ENCODE peak calls at places on chromosomes 2 and 18, in five cellular contexts. J is IMR-90, O is neuronal stem cell, E is mesenchymal stem cell, A is H1. Q is an unnamed sample.

GRCh38 chr2:176507736-176508135 is 238.5 kb downstream of the MTX2 start:
- DNase-seq in O (no peak), A (no peak), J (no peak), E (no peak), Q (no peak)

GRCh38 chr18:7090771-7091170 is 26.8 kb downstream of the LAMA1 start:
- DNase-seq in A (no peak), J (peak; percentile 26), O (no peak), E (no peak), Q (no peak)

GRCh38 chr2:17195016-17195415 is 323.2 kb downstream of the RAD51AP2 start:
- DNase-seq in J (no peak), O (no peak), A (no peak), E (peak; percentile 2), Q (no peak)

GRCh38 chr18:48385595-48385994 is 23.6 kb downstream of the ZBTB7C start:
- DNase-seq in A (no peak), J (no peak), E (no peak), O (no peak), Q (peak; percentile 20)

GRCh38 chr2:151306621-151307020 is 17.2 kb upstream of the NMI start:
- DNase-seq in O (no peak), A (no peak), J (peak; percentile 86), E (peak; percentile 54), Q (no peak)

GRCh38 chr18:26574958-26575864 is 26.9 kb upstream of the KCTD1 start:
- DNase-seq in O (peak; percentile 37), A (peak; percentile 62), J (peak; percentile 46), E (peak; percentile 60), Q (peak; percentile 70)

GRCh38 chr2:184793196-184793595 is 194.9 kb downstream of the ZNF804A start:
- DNase-seq in J (peak; percentile 11), O (no peak), E (peak; percentile 4), A (no peak), Q (no peak)

GRCh38 chr18:27839141-27839540 is 337.8 kb downstream of the CDH2 start:
- DNase-seq in O (no peak), E (peak; percentile 35), A (no peak), J (peak; percentile 66), Q (no peak)

GRCh38 chr2:33616873-33617272 is 17.8 kb upstream of the FAM98A start:
- DNase-seq in A (no peak), O (no peak), E (peak; percentile 6), J (peak; percentile 3), Q (no peak)

GRCh38 chr2:97697252-97698235 is 15.8 kb upstream of the ZAP70 start:
- DNase-seq in O (peak; percentile 81), A (peak; percentile 67), E (peak; percentile 78), J (peak; percentile 69), Q (peak; percentile 82)

GRCh38 chr2:27489118-27489497 is 435 bp downstream of the IFT172 start:
- DNase-seq in A (no peak), O (no peak), J (peak; percentile 21), E (peak; percentile 51), Q (no peak)

GRCh38 chr2:197097578-197098366 is 171.3 kb upstream of the PGAP1 start:
- DNase-seq in J (peak; percentile 95), A (no peak), O (no peak), E (peak; percentile 85), Q (no peak)

GRCh38 chr2:8662239-8662879 is 19.5 kb upstream of the ID2 start:
- DNase-seq in J (peak; percentile 90), O (no peak), A (no peak), E (peak; percentile 89), Q (no peak)

GRCh38 chr2:121530210-121530562 is 494 bp upstream of the RNU4ATAC start:
- DNase-seq in E (peak; percentile 85), O (peak; percentile 82), A (peak; percentile 47), J (peak; percentile 70), Q (peak; percentile 89)

GRCh38 chr2:120342451-120342850 is 3.5 kb upstream of the INHBB start:
- DNase-seq in A (no peak), O (no peak), J (no peak), E (no peak), Q (no peak)

GRCh38 chr2:35081001-35081628 is 1274.5 kb upstream of the CRIM1 start:
- DNase-seq in J (no peak), O (no peak), E (no peak), A (no peak), Q (no peak)

GRCh38 chr2:101113441-101114267 is 37.5 kb downstream of the TBC1D8 start:
- DNase-seq in O (no peak), E (peak; percentile 93), J (peak; percentile 24), A (peak; percentile 33), Q (peak; percentile 51)

GRCh38 chr2:152924722-152925121 is 206.3 kb downstream of the ARL6IP6 start:
- DNase-seq in A (no peak), J (no peak), E (no peak), O (no peak), Q (no peak)

GRCh38 chr2:70999362-70999761 is 4.7 kb upstream of the TEX261 start:
- DNase-seq in E (no peak), J (no peak), A (no peak), O (no peak), Q (no peak)

GRCh38 chr2:16325613-16326510 is 339.8 kb downstream of the CYRIA start:
- DNase-seq in E (no peak), J (no peak), A (no peak), O (no peak), Q (no peak)

GRCh38 chr18:21851327-21851961 is 110.9 kb downstream of the MIB1 start:
- DNase-seq in E (peak; percentile 24), O (no peak), A (no peak), J (peak; percentile 11), Q (no peak)

GRCh38 chr2:172242968-172243367 is 140.3 kb upstream of the DLX2 start:
- DNase-seq in J (no peak), A (no peak), E (no peak), O (no peak), Q (no peak)

GRCh38 chr2:82278409-82278808 is 1973.9 kb upstream of the LRRTM1 start:
- DNase-seq in O (no peak), E (no peak), A (no peak), J (no peak), Q (no peak)

GRCh38 chr18:32677578-32677977 is 95.2 kb downstream of the KLHL14 start:
- DNase-seq in O (no peak), J (no peak), A (no peak), E (no peak), Q (no peak)

GRCh38 chr2:100291152-100291970 is 30.9 kb downstream of the LONRF2 start:
- DNase-seq in J (peak; percentile 99), O (no peak), A (no peak), E (peak; percentile 98), Q (peak; percentile 64)

GRCh38 chr18:42474577-42474976 is 519.5 kb downstream of the PIK3C3 start:
- DNase-seq in O (no peak), E (no peak), A (no peak), J (no peak), Q (no peak)

DNA sequence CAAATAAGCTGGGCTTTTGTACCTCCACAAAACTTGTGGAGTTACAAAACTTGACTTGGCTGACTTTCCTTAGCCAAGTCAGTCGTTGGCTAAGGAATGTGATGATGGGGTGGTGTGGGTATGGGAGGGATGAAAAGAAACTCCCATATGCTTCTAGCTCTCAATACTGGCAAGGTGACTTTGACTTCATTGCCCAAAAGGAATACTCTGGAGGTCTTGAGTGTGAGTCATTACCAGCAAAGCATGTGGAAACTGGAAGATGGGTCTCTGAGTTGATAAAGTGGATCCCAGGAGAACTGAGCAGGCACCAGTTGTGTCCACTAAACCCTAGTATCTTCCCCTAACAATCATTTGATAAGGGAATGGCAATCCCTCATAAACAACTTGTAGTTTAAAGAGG is 226.7 kb downstream of the GULP1 start:
- DNase-seq in E (peak; percentile 75), O (no peak), J (peak; percentile 49), A (no peak), Q (no peak)
- H3K14ac ChIP-seq in E (no peak overlapping the region), O (no peak overlapping the region), J (peak overlapping the region; percentile 38), A (no peak overlapping the region), Q (no peak overlapping the region)

GRCh38 chr2:44083054-44083453 is 85.6 kb upstream of the PPM1B start:
- DNase-seq in O (no peak), J (no peak), E (no peak), A (no peak), Q (no peak)

GRCh38 chr2:44086639-44087036 is 82.0 kb upstream of the PPM1B start:
- DNase-seq in A (no peak), O (no peak), J (no peak), E (no peak), Q (peak; percentile 39)

GRCh38 chr2:44087714-44088092 is 81.0 kb upstream of the PPM1B start:
- DNase-seq in J (no peak), O (no peak), E (peak; percentile 21), A (no peak), Q (no peak)

GRCh38 chr2:44087037-44087713 is 81.5 kb upstream of the PPM1B start:
- DNase-seq in A (peak; percentile 64), O (peak; percentile 77), J (peak; percentile 61), E (peak; percentile 79), Q (peak; percentile 87)

GRCh38 chr2:44084850-44085249 is 83.8 kb upstream of the PPM1B start:
- DNase-seq in J (no peak), A (no peak), O (no peak), E (no peak), Q (no peak)
- H3K14ac ChIP-seq in J (no peak overlapping the region), A (no peak overlapping the region), O (no peak overlapping the region), E (no peak overlapping the region), Q (no peak overlapping the region)

GRCh38 chr2:60530228-60530627 is 23.2 kb downstream of the BCL11A start:
- DNase-seq in A (no peak), E (no peak), J (no peak), O (no peak), Q (no peak)

GRCh38 chr2:60533114-60534033 is 20.1 kb downstream of the BCL11A start:
- DNase-seq in A (no peak), J (peak; percentile 89), O (no peak), E (peak; percentile 75), Q (no peak)

GRCh38 chr2:60530660-60531276 is 22.7 kb downstream of the BCL11A start:
- DNase-seq in J (no peak), E (peak; percentile 41), A (no peak), O (no peak), Q (no peak)

GRCh38 chr2:60532421-60532820 is 21.0 kb downstream of the BCL11A start:
- DNase-seq in O (no peak), J (no peak), E (no peak), A (no peak), Q (no peak)

GRCh38 chr2:60531638-60532216 is 21.7 kb downstream of the BCL11A start:
- DNase-seq in J (no peak), O (no peak), E (no peak), A (no peak), Q (peak; percentile 64)
- H3K14ac ChIP-seq in J (no peak overlapping the region), O (no peak overlapping the region), E (no peak overlapping the region), A (no peak overlapping the region), Q (peak overlapping the region; percentile 23)

DNA sequence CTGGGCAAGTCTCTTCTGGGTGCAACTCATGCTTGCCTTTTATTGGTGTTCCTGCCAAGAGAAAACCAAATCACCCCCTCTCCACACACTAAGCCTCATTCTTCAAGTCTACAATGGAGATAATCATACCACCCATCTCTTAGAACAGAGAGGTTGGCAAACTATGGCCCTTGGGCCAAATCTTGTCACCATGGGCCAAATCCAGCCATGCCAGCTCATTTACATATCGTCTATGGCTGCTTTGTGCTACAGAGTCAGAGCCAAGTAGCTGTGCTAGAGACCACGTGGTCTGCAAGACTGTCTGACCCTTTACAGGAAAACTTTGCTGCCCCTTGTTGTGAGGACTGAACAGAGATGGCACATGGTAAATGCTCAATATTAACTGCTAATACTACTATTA is 270.3 kb upstream of the PARD3B start:
- DNase-seq in J (no peak), O (no peak), E (no peak), A (no peak), Q (no peak)
- H3K14ac ChIP-seq in J (no peak overlapping the region), O (no peak overlapping the region), E (no peak overlapping the region), A (no peak overlapping the region), Q (no peak overlapping the region)

Q was measured in H9.